ENCODE peak calls at places on chromosome 1, in eight cellular contexts. I is Right ventricle myocardium superior; O is RCC 7860; E is left cardiac atrium; Q is cardiac muscle cell; H is HFF-Myc; C is CD4-positive, alpha-beta T cell; L is T-helper 1 cell. X is an unnamed sample.

GRCh38 chr1:53400761-53401379 is 58.3 kb upstream of the DMRTB1 start:
- DNase-seq in H (no peak), O (no peak), I (no peak), E (no peak), L (no peak), Q (no peak), C (no peak), X (no peak)

GRCh38 chr1:214920337-214920736 is 162.2 kb upstream of the KCNK2 start:
- DNase-seq in C (no peak), I (no peak), O (no peak), E (no peak), Q (no peak), L (no peak), H (no peak), X (no peak)

GRCh38 chr1:183023601-183024351 is 556 bp downstream of the LAMC1 start:
- DNase-seq in Q (peak), L (peak), E (peak), H (no peak), I (peak), O (peak), C (no peak), X (no peak)

GRCh38 chr1:48608882-48609281 is 136.9 kb upstream of the SPATA6 start:
- DNase-seq in C (no peak), L (no peak), I (no peak), O (no peak), E (no peak), H (no peak), Q (no peak), X (no peak)

GRCh38 chr1:225770586-225771248 is 6.9 kb upstream of the SRP9 start:
- DNase-seq in L (no peak), O (no peak), E (no peak), I (no peak), H (no peak), Q (peak), C (no peak), X (no peak)

GRCh38 chr1:31771891-31772668 is 7.9 kb upstream of the ADGRB2 start:
- DNase-seq in O (no peak), H (no peak), C (peak), I (no peak), Q (peak), E (no peak), L (peak), X (no peak)

GRCh38 chr1:202343652-202344349 is 2.1 kb upstream of the UBE2T start:
- DNase-seq in C (no peak), Q (peak), O (peak), E (no peak), H (no peak), I (no peak), L (peak), X (no peak)

GRCh38 chr1:18339161-18339560 is 141.6 kb upstream of the KLHDC7A start:
- DNase-seq in Q (no peak), I (no peak), O (peak), C (no peak), E (no peak), H (no peak), L (no peak), X (no peak)

GRCh38 chr1:212413902-212414327 is 771 bp downstream of the PACC1 start:
- DNase-seq in C (no peak), L (no peak), E (no peak), I (no peak), Q (peak), O (no peak), H (no peak), X (no peak)

GRCh38 chr1:152410599-152410998 is 3.5 kb downstream of the CRNN start:
- DNase-seq in O (no peak), E (no peak), I (no peak), Q (peak), H (no peak), L (no peak), C (no peak), X (no peak)

GRCh38 chr1:168373869-168374268 is 93.2 kb downstream of the TBX19 start:
- DNase-seq in L (no peak), C (no peak), O (peak), H (no peak), I (no peak), E (peak), Q (peak), X (no peak)

GRCh38 chr1:67451815-67452214 is 21.6 kb upstream of the SERBP1 start:
- DNase-seq in L (no peak), O (no peak), H (no peak), Q (no peak), C (no peak), I (no peak), E (no peak), X (no peak)

X was measured in SK-N-MC.